ENCODE peak calls at places on chromosomes 12 and 14, in six cellular contexts. X, M, V, D, J and L are unnamed samples.

GRCh38 chr12:116528498-116528897 is 30.7 kb upstream of the MAP1LC3B2 start:
- DNase-seq in D (no peak), X (peak; percentile 69), J (no peak), V (no peak), M (no peak), L (no peak)

GRCh38 chr12:26863515-26863914 is 30.5 kb upstream of the ITPR2 start:
- DNase-seq in X (peak; percentile 4), V (no peak), J (peak; percentile 76), D (no peak), M (no peak), L (no peak)

GRCh38 chr12:101697930-101698781 is 716 bp downstream of the CHPT1 start:
- DNase-seq in V (no peak), J (peak; percentile 72), M (no peak), D (no peak), X (peak; percentile 46), L (peak; percentile 26)

GRCh38 chr14:32217301-32217700 is 14.2 kb upstream of the RNU6-8 start:
- DNase-seq in J (peak; percentile 1), X (no peak), M (no peak), D (no peak), V (no peak), L (no peak)

GRCh38 chr12:1972856-1973317 is 31.4 kb downstream of the DCP1B start:
- DNase-seq in M (no peak), V (no peak), J (no peak), D (no peak), X (peak; percentile 39), L (peak; percentile 43)

GRCh38 chr14:65357091-65357490 is 55.4 kb upstream of the FUT8 start:
- DNase-seq in V (no peak), X (no peak), M (no peak), J (no peak), D (no peak), L (no peak)

GRCh38 chr14:65287264-65288131 is 125.0 kb upstream of the FUT8 start:
- DNase-seq in M (peak; percentile 27), J (peak; percentile 72), X (no peak), V (no peak), D (no peak), L (no peak)

GRCh38 chr14:49796025-49796424 is 28.1 kb downstream of the KLHDC2 start:
- DNase-seq in V (no peak), X (peak; percentile 6), J (no peak), M (no peak), D (no peak), L (no peak)

GRCh38 chr12:94308612-94309011 is 151.1 kb downstream of the CEP83 start:
- DNase-seq in J (no peak), X (no peak), M (no peak), D (no peak), V (no peak), L (peak; percentile 79)

GRCh38 chr14:32121948-32122347 is 44.8 kb downstream of the ARHGAP5 start:
- DNase-seq in V (no peak), D (no peak), M (no peak), X (peak; percentile 55), J (no peak), L (no peak)

GRCh38 chr12:20376984-20377383 is 8.6 kb downstream of the PDE3A start:
- DNase-seq in V (no peak), D (no peak), X (peak; percentile 33), J (peak; percentile 43), M (no peak), L (peak; percentile 36)

GRCh38 chr12:117907108-117907689 is 61.6 kb downstream of the KSR2 start:
- DNase-seq in M (no peak), J (no peak), D (no peak), X (no peak), V (no peak), L (no peak)

GRCh38 chr14:58829594-58829993 is 191.8 kb downstream of the DACT1 start:
- DNase-seq in M (no peak), V (no peak), X (no peak), J (no peak), D (no peak), L (peak; percentile 29)

GRCh38 chr14:34614638-34615037 is 15.3 kb downstream of the SNX6 start:
- DNase-seq in D (no peak), X (no peak), J (no peak), M (no peak), V (no peak), L (no peak)

GRCh38 chr12:101792046-101792931 is 38.5 kb downstream of the GNPTAB start:
- DNase-seq in X (no peak), J (no peak), D (no peak), M (no peak), V (no peak), L (no peak)

GRCh38 chr12:117090816-117091711 is 8.2 kb downstream of the TESC start:
- DNase-seq in J (no peak), D (no peak), M (no peak), V (no peak), X (no peak), L (no peak)

GRCh38 chr14:21686468-21686867 is 12.8 kb upstream of the OR4E1 start:
- DNase-seq in X (no peak), J (no peak), V (no peak), D (no peak), M (no peak), L (no peak)

GRCh38 chr12:26754148-26754547 is 78.8 kb downstream of the ITPR2 start:
- DNase-seq in J (no peak), D (no peak), X (no peak), V (no peak), M (no peak), L (no peak)

GRCh38 chr14:101010293-101010692 is 106.8 kb upstream of the RTL1 start:
- DNase-seq in D (no peak), J (no peak), M (no peak), X (no peak), V (no peak), L (no peak)

GRCh38 chr12:57888407-57889157 is 42.1 kb upstream of the CTDSP2 start:
- DNase-seq in D (no peak), J (no peak), M (no peak), V (no peak), X (peak; percentile 64), L (peak; percentile 65)

GRCh38 chr12:40697566-40698257 is 5.5 kb downstream of the CNTN1 start:
- DNase-seq in X (no peak), M (no peak), J (no peak), V (no peak), D (no peak), L (no peak)

GRCh38 chr12:121219353-121219986 is 9.5 kb downstream of the P2RX4 start:
- DNase-seq in D (no peak), J (no peak), X (no peak), V (no peak), M (no peak), L (no peak)

GRCh38 chr12:113940929-113941486 is 25.1 kb downstream of the RBM19 start:
- DNase-seq in X (no peak), J (no peak), M (no peak), D (no peak), V (no peak), L (no peak)

GRCh38 chr14:60680511-60680910 is 31.2 kb upstream of the SIX1 start:
- DNase-seq in V (no peak), M (no peak), X (no peak), J (no peak), D (no peak), L (no peak)

GRCh38 chr12:77325505-77325904 is 260.1 kb upstream of the E2F7 start:
- DNase-seq in X (no peak), J (no peak), M (no peak), V (no peak), D (no peak), L (no peak)

GRCh38 chr12:107600596-107601144 is 84.9 kb upstream of the PWP1 start:
- DNase-seq in J (no peak), D (no peak), M (no peak), X (no peak), V (no peak), L (no peak)